ENCODE peak calls at places on chromosomes 12 and 14, in eight cellular contexts. P, J, R, I, G, K, C and L are unnamed samples.
A peak's percentile ranks its signal among the peaks of the same experiment; 100 is the strongest.

GRCh38 chr12:14962180-14962579 is 779 bp upstream of the ARHGDIB start:
- DNase-seq in P (no peak), J (no peak), R (no peak), I (no peak), G (no peak), K (no peak), C (no peak), L (no peak)

GRCh38 chr12:106767954-106768501 is 6.5 kb upstream of the RIC8B start:
- DNase-seq in P (peak; percentile 2), J (no peak), R (no peak), I (no peak), G (no peak), K (no peak), C (peak; percentile 49), L (peak; percentile 36)

GRCh38 chr12:15014708-15015107 is 41.9 kb downstream of the PDE6H start:
- DNase-seq in P (no peak), J (no peak), R (no peak), I (no peak), G (no peak), K (no peak), C (no peak), L (no peak)

GRCh38 chr12:79547044-79547734 is 143.6 kb downstream of the PAWR start:
- DNase-seq in P (peak; percentile 88), J (no peak), R (peak; percentile 14), I (peak; percentile 73), G (peak; percentile 89), K (no peak), C (peak; percentile 16), L (peak; percentile 96)

GRCh38 chr12:70928066-70928465 is 7.5 kb upstream of the PTPRR start:
- DNase-seq in P (no peak), J (no peak), R (no peak), I (no peak), G (no peak), K (no peak), C (no peak), L (no peak)

GRCh38 chr12:57504033-57504432 is 16.2 kb downstream of the MARS1 start:
- DNase-seq in P (no peak), J (no peak), R (no peak), I (no peak), G (no peak), K (no peak), C (no peak), L (no peak)

GRCh38 chr14:104665092-104665662 is 24.2 kb upstream of the INF2 start:
- DNase-seq in P (no peak), J (no peak), R (no peak), I (no peak), G (peak; percentile 16), K (no peak), C (no peak), L (peak; percentile 37)

GRCh38 chr14:104215706-104216334 is 77.4 kb downstream of the KIF26A start:
- DNase-seq in P (no peak), J (no peak), R (no peak), I (no peak), G (no peak), K (no peak), C (no peak), L (no peak)